ENCODE peak calls at places on chromosomes 11 and 22, in seven cellular contexts. One of them, this sample, is unnamed.
A peak's percentile ranks its signal among the peaks of the same experiment; 100 is the strongest.

GRCh38 chr11:128483211-128483788 is 104.1 kb downstream of the ETS1 start:
- DNase-seq in thyroid gland: no peak
- DNase-seq in cardiac muscle cell: no peak
- DNase-seq in lower lobe of right lung: no peak
- DNase-seq in testis: no peak
- DNase-seq in PC-3: no peak
- DNase-seq in psoas muscle: no peak
- DNase-seq in this sample: no peak

GRCh38 chr22:41517172-41518047 is 26.9 kb downstream of the POLR3H start:
- DNase-seq in thyroid gland: peak; percentile 75
- DNase-seq in cardiac muscle cell: peak; percentile 70
- DNase-seq in lower lobe of right lung: no peak
- DNase-seq in testis: peak; percentile 85
- DNase-seq in PC-3: peak; percentile 70
- DNase-seq in psoas muscle: peak; percentile 85
- DNase-seq in this sample: peak; percentile 76

GRCh38 chr11:69054397-69055211 is 5.9 kb downstream of the TPCN2 start:
- DNase-seq in thyroid gland: no peak
- DNase-seq in cardiac muscle cell: no peak
- DNase-seq in lower lobe of right lung: no peak
- DNase-seq in testis: no peak
- DNase-seq in PC-3: no peak
- DNase-seq in psoas muscle: no peak
- DNase-seq in this sample: no peak

GRCh38 chr11:119167933-119168332 is 592 bp upstream of the NLRX1 start:
- DNase-seq in thyroid gland: peak; percentile 44
- DNase-seq in cardiac muscle cell: no peak
- DNase-seq in lower lobe of right lung: no peak
- DNase-seq in testis: no peak
- DNase-seq in PC-3: peak; percentile 58
- DNase-seq in psoas muscle: no peak
- DNase-seq in this sample: no peak

GRCh38 chr11:3165916-3166267 is 782 bp upstream of the OSBPL5 start:
- DNase-seq in thyroid gland: no peak
- DNase-seq in cardiac muscle cell: peak; percentile 0
- DNase-seq in lower lobe of right lung: peak; percentile 44
- DNase-seq in testis: no peak
- DNase-seq in PC-3: no peak
- DNase-seq in psoas muscle: peak; percentile 41
- DNase-seq in this sample: no peak

GRCh38 chr11:65236194-65237059 is 25.3 kb upstream of the POLA2 start:
- DNase-seq in thyroid gland: no peak
- DNase-seq in cardiac muscle cell: no peak
- DNase-seq in lower lobe of right lung: no peak
- DNase-seq in testis: no peak
- DNase-seq in PC-3: no peak
- DNase-seq in psoas muscle: no peak
- DNase-seq in this sample: no peak

GRCh38 chr22:50434849-50435700 is 39.8 kb downstream of the SBF1 start:
- DNase-seq in thyroid gland: no peak
- DNase-seq in cardiac muscle cell: no peak
- DNase-seq in lower lobe of right lung: no peak
- DNase-seq in testis: no peak
- DNase-seq in PC-3: no peak
- DNase-seq in psoas muscle: peak; percentile 48
- DNase-seq in this sample: no peak

GRCh38 chr11:86205415-86206268 is 38.9 kb upstream of the EED start:
- DNase-seq in thyroid gland: no peak
- DNase-seq in cardiac muscle cell: no peak
- DNase-seq in lower lobe of right lung: no peak
- DNase-seq in testis: no peak
- DNase-seq in PC-3: no peak
- DNase-seq in psoas muscle: no peak
- DNase-seq in this sample: no peak

GRCh38 chr11:121523581-121524232 is 70.9 kb upstream of the SORL1-AS1 start:
- DNase-seq in thyroid gland: no peak
- DNase-seq in cardiac muscle cell: no peak
- DNase-seq in lower lobe of right lung: no peak
- DNase-seq in testis: no peak
- DNase-seq in PC-3: no peak
- DNase-seq in psoas muscle: no peak
- DNase-seq in this sample: no peak

GRCh38 chr11:122104381-122104780 is 11.6 kb downstream of the BLID start:
- DNase-seq in thyroid gland: no peak
- DNase-seq in cardiac muscle cell: no peak
- DNase-seq in lower lobe of right lung: no peak
- DNase-seq in testis: no peak
- DNase-seq in PC-3: no peak
- DNase-seq in psoas muscle: no peak
- DNase-seq in this sample: no peak

GRCh38 chr11:94845622-94846021 is 77.5 kb downstream of the AMOTL1 start:
- DNase-seq in thyroid gland: no peak
- DNase-seq in cardiac muscle cell: no peak
- DNase-seq in lower lobe of right lung: peak; percentile 53
- DNase-seq in testis: no peak
- DNase-seq in PC-3: peak; percentile 93
- DNase-seq in psoas muscle: no peak
- DNase-seq in this sample: no peak

GRCh38 chr11:107665016-107665415 is 46.8 kb downstream of the SLN start:
- DNase-seq in thyroid gland: no peak
- DNase-seq in cardiac muscle cell: no peak
- DNase-seq in lower lobe of right lung: no peak
- DNase-seq in testis: peak; percentile 64
- DNase-seq in PC-3: no peak
- DNase-seq in psoas muscle: no peak
- DNase-seq in this sample: no peak

GRCh38 chr11:130179396-130180306 is 20.1 kb downstream of the ST14 start:
- DNase-seq in thyroid gland: peak; percentile 93
- DNase-seq in cardiac muscle cell: no peak
- DNase-seq in lower lobe of right lung: peak; percentile 47
- DNase-seq in testis: no peak
- DNase-seq in PC-3: no peak
- DNase-seq in psoas muscle: no peak
- DNase-seq in this sample: no peak

GRCh38 chr11:1051356-1052132 is 15.0 kb upstream of the MUC6 start:
- DNase-seq in thyroid gland: no peak
- DNase-seq in cardiac muscle cell: no peak
- DNase-seq in lower lobe of right lung: peak; percentile 39
- DNase-seq in testis: no peak
- DNase-seq in PC-3: no peak
- DNase-seq in psoas muscle: peak; percentile 36
- DNase-seq in this sample: no peak
- TF ChIP-seq CTCF in thyroid gland: no peak
- TF ChIP-seq CTCF in cardiac muscle cell: no peak
- TF ChIP-seq CTCF in lower lobe of right lung: no peak
- TF ChIP-seq CTCF in testis: no peak
- TF ChIP-seq CTCF in PC-3: no peak
- TF ChIP-seq CTCF in psoas muscle: no peak
- TF ChIP-seq CTCF in this sample: no peak

GRCh38 chr22:37363593-37363992 is 63.7 kb downstream of the ELFN2 start:
- DNase-seq in thyroid gland: no peak
- DNase-seq in cardiac muscle cell: no peak
- DNase-seq in lower lobe of right lung: no peak
- DNase-seq in testis: no peak
- DNase-seq in PC-3: peak; percentile 0
- DNase-seq in psoas muscle: no peak
- DNase-seq in this sample: no peak
- H3K4me1 ChIP-seq in thyroid gland: no peaks in the 10 kb centered on the region
- H3K4me1 ChIP-seq in cardiac muscle cell: peaks cover 16% of the 10 kb centered on the region
- H3K4me1 ChIP-seq in lower lobe of right lung: peaks cover 11% of the 10 kb centered on the region
- H3K4me1 ChIP-seq in testis: no peaks in the 10 kb centered on the region
- H3K4me1 ChIP-seq in PC-3: no peaks in the 10 kb centered on the region
- H3K4me1 ChIP-seq in psoas muscle: no peaks in the 10 kb centered on the region
- H3K4me1 ChIP-seq in this sample: no peaks in the 10 kb centered on the region

GRCh38 chr11:27716850-27717249 is 16.6 kb upstream of the BDNF start:
- DNase-seq in thyroid gland: no peak
- DNase-seq in cardiac muscle cell: no peak
- DNase-seq in lower lobe of right lung: no peak
- DNase-seq in testis: no peak
- DNase-seq in PC-3: peak; percentile 44
- DNase-seq in psoas muscle: no peak
- DNase-seq in this sample: no peak
- TF ChIP-seq CTCF in thyroid gland: no peak
- TF ChIP-seq CTCF in cardiac muscle cell: peak; percentile 37
- TF ChIP-seq CTCF in lower lobe of right lung: no peak
- TF ChIP-seq CTCF in testis: no peak
- TF ChIP-seq CTCF in PC-3: peak; percentile 13
- TF ChIP-seq CTCF in psoas muscle: no peak
- TF ChIP-seq CTCF in this sample: no peak

GRCh38 chr11:47986742-47987141 is 6.4 kb downstream of the PTPRJ start:
- DNase-seq in thyroid gland: no peak
- DNase-seq in cardiac muscle cell: no peak
- DNase-seq in lower lobe of right lung: no peak
- DNase-seq in testis: no peak
- DNase-seq in PC-3: peak; percentile 73
- DNase-seq in psoas muscle: no peak
- DNase-seq in this sample: no peak

GRCh38 chr11:47986219-47986618 is 5.9 kb downstream of the PTPRJ start:
- DNase-seq in thyroid gland: no peak
- DNase-seq in cardiac muscle cell: no peak
- DNase-seq in lower lobe of right lung: no peak
- DNase-seq in testis: no peak
- DNase-seq in PC-3: no peak
- DNase-seq in psoas muscle: no peak
- DNase-seq in this sample: no peak

GRCh38 chr11:47989779-47990178 is 9.4 kb downstream of the PTPRJ start:
- DNase-seq in thyroid gland: no peak
- DNase-seq in cardiac muscle cell: no peak
- DNase-seq in lower lobe of right lung: no peak
- DNase-seq in testis: no peak
- DNase-seq in PC-3: no peak
- DNase-seq in psoas muscle: no peak
- DNase-seq in this sample: no peak

GRCh38 chr11:47987310-47987709 is 7.0 kb downstream of the PTPRJ start:
- DNase-seq in thyroid gland: no peak
- DNase-seq in cardiac muscle cell: no peak
- DNase-seq in lower lobe of right lung: no peak
- DNase-seq in testis: no peak
- DNase-seq in PC-3: no peak
- DNase-seq in psoas muscle: no peak
- DNase-seq in this sample: no peak

GRCh38 chr11:47987781-47988180 is 7.4 kb downstream of the PTPRJ start:
- DNase-seq in thyroid gland: no peak
- DNase-seq in cardiac muscle cell: no peak
- DNase-seq in lower lobe of right lung: no peak
- DNase-seq in testis: peak; percentile 57
- DNase-seq in PC-3: no peak
- DNase-seq in psoas muscle: no peak
- DNase-seq in this sample: no peak
- H3K4me1 ChIP-seq in thyroid gland: peaks cover 71% of the 10 kb centered on the region
- H3K4me1 ChIP-seq in cardiac muscle cell: peaks cover 42% of the 10 kb centered on the region
- H3K4me1 ChIP-seq in lower lobe of right lung: peaks cover 63% of the 10 kb centered on the region
- H3K4me1 ChIP-seq in testis: no peaks in the 10 kb centered on the region
- H3K4me1 ChIP-seq in PC-3: peaks cover 46% of the 10 kb centered on the region
- H3K4me1 ChIP-seq in psoas muscle: peaks cover 13% of the 10 kb centered on the region
- H3K4me1 ChIP-seq in this sample: no peaks in the 10 kb centered on the region

GRCh38 chr11:26905368-26905767 is 88.5 kb upstream of the FIBIN start:
- DNase-seq in thyroid gland: no peak
- DNase-seq in cardiac muscle cell: no peak
- DNase-seq in lower lobe of right lung: no peak
- DNase-seq in testis: no peak
- DNase-seq in PC-3: no peak
- DNase-seq in psoas muscle: no peak
- DNase-seq in this sample: no peak
- TF ChIP-seq CTCF in thyroid gland: no peak
- TF ChIP-seq CTCF in cardiac muscle cell: no peak
- TF ChIP-seq CTCF in lower lobe of right lung: no peak
- TF ChIP-seq CTCF in testis: no peak
- TF ChIP-seq CTCF in PC-3: no peak
- TF ChIP-seq CTCF in psoas muscle: no peak
- TF ChIP-seq CTCF in this sample: no peak

GRCh38 chr11:35304900-35305299 is 114.5 kb downstream of the SLC1A2 start:
- DNase-seq in thyroid gland: no peak
- DNase-seq in cardiac muscle cell: no peak
- DNase-seq in lower lobe of right lung: no peak
- DNase-seq in testis: no peak
- DNase-seq in PC-3: no peak
- DNase-seq in psoas muscle: no peak
- DNase-seq in this sample: no peak

GRCh38 chr11:35302388-35302787 is 117.0 kb downstream of the SLC1A2 start:
- DNase-seq in thyroid gland: no peak
- DNase-seq in cardiac muscle cell: no peak
- DNase-seq in lower lobe of right lung: no peak
- DNase-seq in testis: no peak
- DNase-seq in PC-3: no peak
- DNase-seq in psoas muscle: no peak
- DNase-seq in this sample: no peak

GRCh38 chr11:35304393-35304790 is 115.0 kb downstream of the SLC1A2 start:
- DNase-seq in thyroid gland: no peak
- DNase-seq in cardiac muscle cell: no peak
- DNase-seq in lower lobe of right lung: no peak
- DNase-seq in testis: no peak
- DNase-seq in PC-3: peak; percentile 55
- DNase-seq in psoas muscle: no peak
- DNase-seq in this sample: no peak

GRCh38 chr11:35305670-35306382 is 113.5 kb downstream of the SLC1A2 start:
- DNase-seq in thyroid gland: peak; percentile 65
- DNase-seq in cardiac muscle cell: peak; percentile 79
- DNase-seq in lower lobe of right lung: no peak
- DNase-seq in testis: no peak
- DNase-seq in PC-3: peak; percentile 55
- DNase-seq in psoas muscle: no peak
- DNase-seq in this sample: peak; percentile 45

DNA sequence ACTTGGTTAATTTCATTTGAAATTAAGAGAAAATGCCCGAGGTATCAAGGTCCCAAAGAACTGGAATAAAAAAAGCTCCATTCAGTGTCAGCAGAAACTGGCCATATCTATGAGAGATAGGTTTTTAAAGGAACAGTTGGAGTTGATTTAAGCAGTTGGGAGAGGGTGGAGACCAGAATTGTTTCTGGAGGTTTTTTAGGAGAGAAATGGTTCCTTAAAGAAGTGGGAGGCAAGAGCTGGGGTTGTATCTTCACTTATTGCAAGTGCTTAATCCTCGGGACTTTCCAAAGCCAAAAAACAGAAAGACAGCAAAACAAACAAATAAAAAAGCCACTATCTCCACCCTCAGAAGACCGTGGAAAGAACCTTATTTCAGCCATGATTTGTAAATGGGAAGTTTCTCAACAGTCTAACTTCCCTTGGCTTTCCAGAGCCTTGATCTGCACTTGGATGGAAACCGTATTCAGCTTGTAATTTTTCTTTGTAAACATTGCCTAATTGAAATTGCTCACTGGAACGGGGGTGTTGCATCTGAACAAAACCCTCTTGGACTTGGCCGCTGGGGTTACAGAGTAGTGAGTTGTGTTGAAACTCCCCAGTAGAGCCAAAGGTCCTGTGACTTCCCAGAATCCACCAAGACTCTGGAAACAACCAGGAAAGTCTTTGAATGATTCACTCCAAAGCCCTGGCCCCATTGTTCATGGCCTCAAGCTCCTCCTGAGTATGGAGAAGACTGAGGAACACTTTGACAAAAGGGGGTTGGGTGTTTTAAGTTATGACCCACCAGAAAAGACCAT is 115.6 kb downstream of the SLC1A2 start:
- DNase-seq in thyroid gland: peak; percentile 38
- DNase-seq in cardiac muscle cell: no peak
- DNase-seq in lower lobe of right lung: peak; percentile 61
- DNase-seq in testis: peak; percentile 52
- DNase-seq in PC-3: peak; percentile 14
- DNase-seq in psoas muscle: peak; percentile 78
- DNase-seq in this sample: no peak
- H3K4me1 ChIP-seq in thyroid gland: peaks cover 8% of the 10 kb centered on the region
- H3K4me1 ChIP-seq in cardiac muscle cell: no peaks in the 10 kb centered on the region
- H3K4me1 ChIP-seq in lower lobe of right lung: peaks cover 42% of the 10 kb centered on the region
- H3K4me1 ChIP-seq in testis: no peaks in the 10 kb centered on the region
- H3K4me1 ChIP-seq in PC-3: peaks cover 21% of the 10 kb centered on the region
- H3K4me1 ChIP-seq in psoas muscle: no peaks in the 10 kb centered on the region
- H3K4me1 ChIP-seq in this sample: no peaks in the 10 kb centered on the region

This sample was measured in BE2C.